ENCODE peak calls at places on chromosomes 16 and 17, in ten cellular contexts. One of them, this sample, is unnamed.

GRCh38 chr16:54817940-54818574 is 112.6 kb upstream of the IRX5 start:
- DNase-seq in transverse colon: no peak
- DNase-seq in SK-N-SH: no peak
- DNase-seq in HCT116: no peak
- DNase-seq in stomach: no peak
- DNase-seq in HL-60: no peak
- DNase-seq in sigmoid colon: no peak
- DNase-seq in suprapubic skin: no peak
- DNase-seq in endothelial cell of umbilical vein: no peak
- DNase-seq in spleen: no peak
- DNase-seq in this sample: no peak

GRCh38 chr17:47935961-47936360 is 5.4 kb upstream of the PNPO start:
- DNase-seq in SK-N-SH: no peak
- DNase-seq in transverse colon: no peak
- DNase-seq in endothelial cell of umbilical vein: peak; percentile 14
- DNase-seq in HL-60: no peak
- DNase-seq in suprapubic skin: no peak
- DNase-seq in spleen: no peak
- DNase-seq in sigmoid colon: no peak
- DNase-seq in HCT116: peak; percentile 92
- DNase-seq in stomach: no peak
- DNase-seq in this sample: no peak

GRCh38 chr16:13348416-13348815 is 447.0 kb downstream of the SHISA9 start:
- DNase-seq in suprapubic skin: no peak
- DNase-seq in sigmoid colon: no peak
- DNase-seq in HL-60: no peak
- DNase-seq in endothelial cell of umbilical vein: no peak
- DNase-seq in transverse colon: no peak
- DNase-seq in HCT116: no peak
- DNase-seq in stomach: no peak
- DNase-seq in spleen: no peak
- DNase-seq in SK-N-SH: no peak
- DNase-seq in this sample: no peak

GRCh38 chr16:89026121-89026612 is 49.2 kb upstream of the CBFA2T3 start:
- DNase-seq in suprapubic skin: no peak
- DNase-seq in stomach: no peak
- DNase-seq in endothelial cell of umbilical vein: no peak
- DNase-seq in transverse colon: no peak
- DNase-seq in HL-60: peak; percentile 4
- DNase-seq in HCT116: peak; percentile 64
- DNase-seq in spleen: peak; percentile 40
- DNase-seq in SK-N-SH: no peak
- DNase-seq in sigmoid colon: no peak
- DNase-seq in this sample: no peak

GRCh38 chr17:37446027-37446426 is 39.3 kb downstream of the TADA2A start:
- DNase-seq in SK-N-SH: no peak
- DNase-seq in HL-60: no peak
- DNase-seq in endothelial cell of umbilical vein: no peak
- DNase-seq in transverse colon: no peak
- DNase-seq in HCT116: peak; percentile 84
- DNase-seq in sigmoid colon: no peak
- DNase-seq in suprapubic skin: no peak
- DNase-seq in spleen: no peak
- DNase-seq in stomach: no peak
- DNase-seq in this sample: no peak

GRCh38 chr16:66888647-66889615 is 8.6 kb downstream of the PDP2 start:
- DNase-seq in suprapubic skin: no peak
- DNase-seq in sigmoid colon: no peak
- DNase-seq in HCT116: no peak
- DNase-seq in transverse colon: no peak
- DNase-seq in spleen: no peak
- DNase-seq in HL-60: no peak
- DNase-seq in SK-N-SH: no peak
- DNase-seq in endothelial cell of umbilical vein: no peak
- DNase-seq in stomach: no peak
- DNase-seq in this sample: no peak

GRCh38 chr17:52297230-52298010 is 138.9 kb upstream of the CA10 start:
- DNase-seq in HL-60: no peak
- DNase-seq in spleen: no peak
- DNase-seq in stomach: no peak
- DNase-seq in transverse colon: no peak
- DNase-seq in endothelial cell of umbilical vein: no peak
- DNase-seq in sigmoid colon: no peak
- DNase-seq in SK-N-SH: peak; percentile 26
- DNase-seq in suprapubic skin: no peak
- DNase-seq in HCT116: no peak
- DNase-seq in this sample: no peak

GRCh38 chr16:11949527-11949926 is 7.7 kb upstream of the NPIPB2 start:
- DNase-seq in HL-60: peak; percentile 39
- DNase-seq in stomach: no peak
- DNase-seq in endothelial cell of umbilical vein: peak; percentile 21
- DNase-seq in suprapubic skin: no peak
- DNase-seq in SK-N-SH: peak; percentile 68
- DNase-seq in spleen: no peak
- DNase-seq in HCT116: peak; percentile 28
- DNase-seq in sigmoid colon: no peak
- DNase-seq in transverse colon: peak; percentile 23
- DNase-seq in this sample: peak; percentile 16

GRCh38 chr16:69406780-69407331 is 17.6 kb upstream of the CYB5B start:
- DNase-seq in suprapubic skin: no peak
- DNase-seq in stomach: no peak
- DNase-seq in endothelial cell of umbilical vein: no peak
- DNase-seq in SK-N-SH: no peak
- DNase-seq in spleen: no peak
- DNase-seq in transverse colon: no peak
- DNase-seq in HCT116: peak; percentile 99
- DNase-seq in HL-60: no peak
- DNase-seq in sigmoid colon: no peak
- DNase-seq in this sample: no peak

GRCh38 chr16:87789437-87790277 is 23.9 kb upstream of the KLHDC4 start:
- DNase-seq in transverse colon: no peak
- DNase-seq in SK-N-SH: no peak
- DNase-seq in HL-60: no peak
- DNase-seq in suprapubic skin: no peak
- DNase-seq in HCT116: no peak
- DNase-seq in spleen: no peak
- DNase-seq in stomach: peak; percentile 60
- DNase-seq in sigmoid colon: peak; percentile 84
- DNase-seq in endothelial cell of umbilical vein: no peak
- DNase-seq in this sample: no peak

GRCh38 chr17:71966459-71967313 is 154.1 kb upstream of the SOX9 start:
- DNase-seq in spleen: no peak
- DNase-seq in stomach: no peak
- DNase-seq in transverse colon: no peak
- DNase-seq in endothelial cell of umbilical vein: no peak
- DNase-seq in SK-N-SH: no peak
- DNase-seq in HCT116: no peak
- DNase-seq in sigmoid colon: no peak
- DNase-seq in HL-60: no peak
- DNase-seq in suprapubic skin: no peak
- DNase-seq in this sample: no peak

GRCh38 chr16:65121870-65122723 is at the start of gene CDH11:
- DNase-seq in suprapubic skin: peak; percentile 73
- DNase-seq in HCT116: no peak
- DNase-seq in sigmoid colon: peak; percentile 78
- DNase-seq in SK-N-SH: peak; percentile 82
- DNase-seq in spleen: peak; percentile 85
- DNase-seq in transverse colon: peak; percentile 38
- DNase-seq in endothelial cell of umbilical vein: peak; percentile 67
- DNase-seq in stomach: peak; percentile 25
- DNase-seq in HL-60: no peak
- DNase-seq in this sample: peak; percentile 22

GRCh38 chr17:3556239-3556904 is 1.2 kb downstream of the TRPV3 start:
- DNase-seq in stomach: no peak
- DNase-seq in sigmoid colon: no peak
- DNase-seq in HCT116: no peak
- DNase-seq in transverse colon: no peak
- DNase-seq in SK-N-SH: no peak
- DNase-seq in endothelial cell of umbilical vein: no peak
- DNase-seq in HL-60: no peak
- DNase-seq in suprapubic skin: no peak
- DNase-seq in spleen: no peak
- DNase-seq in this sample: no peak

GRCh38 chr16:11792404-11793260 is 4.4 kb downstream of the ZC3H7A start:
- DNase-seq in transverse colon: peak; percentile 69
- DNase-seq in spleen: no peak
- DNase-seq in HCT116: no peak
- DNase-seq in stomach: peak; percentile 53
- DNase-seq in sigmoid colon: no peak
- DNase-seq in suprapubic skin: peak; percentile 57
- DNase-seq in SK-N-SH: no peak
- DNase-seq in endothelial cell of umbilical vein: no peak
- DNase-seq in HL-60: no peak
- DNase-seq in this sample: peak; percentile 49

GRCh38 chr17:47324224-47325020 is 667 bp downstream of the EFCAB13 start:
- DNase-seq in stomach: peak; percentile 63
- DNase-seq in suprapubic skin: peak; percentile 84
- DNase-seq in spleen: peak; percentile 84
- DNase-seq in SK-N-SH: no peak
- DNase-seq in HL-60: peak; percentile 60
- DNase-seq in sigmoid colon: peak; percentile 81
- DNase-seq in endothelial cell of umbilical vein: peak; percentile 87
- DNase-seq in HCT116: no peak
- DNase-seq in transverse colon: peak; percentile 68
- DNase-seq in this sample: peak; percentile 43

GRCh38 chr16:16067127-16067526 is 117.7 kb downstream of the ABCC1 start:
- DNase-seq in SK-N-SH: no peak
- DNase-seq in suprapubic skin: no peak
- DNase-seq in sigmoid colon: peak; percentile 95
- DNase-seq in transverse colon: peak; percentile 18
- DNase-seq in endothelial cell of umbilical vein: no peak
- DNase-seq in spleen: no peak
- DNase-seq in stomach: no peak
- DNase-seq in HCT116: no peak
- DNase-seq in HL-60: no peak
- DNase-seq in this sample: no peak

GRCh38 chr17:53141280-53141679 is 681.4 kb upstream of the KIF2B start:
- DNase-seq in HL-60: no peak
- DNase-seq in SK-N-SH: no peak
- DNase-seq in endothelial cell of umbilical vein: no peak
- DNase-seq in HCT116: no peak
- DNase-seq in stomach: no peak
- DNase-seq in spleen: no peak
- DNase-seq in transverse colon: no peak
- DNase-seq in suprapubic skin: no peak
- DNase-seq in sigmoid colon: no peak
- DNase-seq in this sample: peak; percentile 4

DNA sequence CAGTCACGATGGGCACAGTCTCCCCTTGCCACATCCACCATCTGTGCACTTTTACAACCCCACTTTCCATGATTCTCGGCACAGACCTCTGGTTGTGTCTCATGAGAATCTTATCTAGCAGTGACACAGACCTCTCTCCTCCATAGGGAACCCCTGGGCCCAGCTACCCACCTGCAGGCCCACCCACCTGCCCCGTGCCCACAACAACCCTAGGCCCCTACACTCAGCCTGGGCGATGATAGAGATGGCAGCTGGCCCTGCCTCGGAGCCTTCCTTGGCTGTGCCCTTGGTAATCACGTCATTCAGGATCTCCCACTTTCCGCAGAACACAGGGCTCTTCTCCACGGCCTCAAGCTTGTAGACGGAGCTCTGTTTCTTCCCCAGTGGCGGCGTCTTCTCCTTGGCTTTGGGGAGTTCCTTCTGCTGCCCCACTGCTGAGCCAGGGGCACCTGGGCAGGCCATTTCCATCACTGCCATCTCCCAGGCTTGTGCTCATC is 26.5 kb downstream of the MAP3K14 start:
- DNase-seq in endothelial cell of umbilical vein: no peak
- DNase-seq in HL-60: no peak
- DNase-seq in suprapubic skin: peak; percentile 56
- DNase-seq in sigmoid colon: no peak
- DNase-seq in spleen: no peak
- DNase-seq in SK-N-SH: no peak
- DNase-seq in stomach: no peak
- DNase-seq in transverse colon: no peak
- DNase-seq in HCT116: no peak
- DNase-seq in this sample: no peak
- TF ChIP-seq POLR2AphosphoS5 in endothelial cell of umbilical vein: no peak
- TF ChIP-seq POLR2AphosphoS5 in HL-60: no peak
- TF ChIP-seq POLR2AphosphoS5 in suprapubic skin: no peak
- TF ChIP-seq POLR2AphosphoS5 in sigmoid colon: no peak
- TF ChIP-seq POLR2AphosphoS5 in spleen: no peak
- TF ChIP-seq POLR2AphosphoS5 in SK-N-SH: no peak
- TF ChIP-seq POLR2AphosphoS5 in stomach: no peak
- TF ChIP-seq POLR2AphosphoS5 in transverse colon: no peak
- TF ChIP-seq POLR2AphosphoS5 in HCT116: no peak
- TF ChIP-seq POLR2AphosphoS5 in this sample: no peak

GRCh38 chr16:844638-845348 is 44.3 kb upstream of the GNG13 start:
- DNase-seq in stomach: no peak
- DNase-seq in HCT116: no peak
- DNase-seq in SK-N-SH: no peak
- DNase-seq in transverse colon: no peak
- DNase-seq in endothelial cell of umbilical vein: no peak
- DNase-seq in suprapubic skin: no peak
- DNase-seq in spleen: no peak
- DNase-seq in sigmoid colon: peak; percentile 56
- DNase-seq in HL-60: no peak
- DNase-seq in this sample: no peak
- TF ChIP-seq CTCF in stomach: no peak
- TF ChIP-seq CTCF in HCT116: no peak
- TF ChIP-seq CTCF in SK-N-SH: no peak
- TF ChIP-seq CTCF in transverse colon: no peak
- TF ChIP-seq CTCF in endothelial cell of umbilical vein: no peak
- TF ChIP-seq CTCF in suprapubic skin: no peak
- TF ChIP-seq CTCF in spleen: no peak
- TF ChIP-seq CTCF in sigmoid colon: no peak
- TF ChIP-seq CTCF in HL-60: no peak
- TF ChIP-seq CTCF in this sample: no peak

DNA sequence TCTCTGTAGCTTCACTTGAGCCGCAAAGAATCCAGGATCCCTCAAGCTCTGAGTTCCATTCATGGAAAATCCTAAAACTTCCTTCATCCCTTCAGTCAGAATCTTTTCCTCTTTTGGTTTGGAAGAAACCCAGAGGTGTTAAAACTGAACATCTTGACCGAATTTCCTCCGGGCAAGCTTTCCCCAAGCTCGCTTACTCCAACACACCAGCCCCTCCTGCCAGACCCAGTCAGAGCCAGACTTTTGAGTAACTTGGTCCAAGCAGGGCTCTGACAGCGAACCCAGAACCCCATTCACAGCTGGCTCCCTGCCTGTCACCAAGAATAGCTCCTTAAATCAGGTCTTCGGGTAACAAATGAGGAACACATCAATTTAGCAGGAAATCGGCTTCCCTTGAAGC is 27.3 kb downstream of the GAS7 start:
- DNase-seq in transverse colon: no peak
- DNase-seq in HCT116: no peak
- DNase-seq in endothelial cell of umbilical vein: no peak
- DNase-seq in HL-60: no peak
- DNase-seq in stomach: no peak
- DNase-seq in sigmoid colon: peak; percentile 86
- DNase-seq in SK-N-SH: no peak
- DNase-seq in suprapubic skin: peak; percentile 79
- DNase-seq in spleen: no peak
- DNase-seq in this sample: no peak
- TF ChIP-seq POLR2AphosphoS5 in transverse colon: no peak
- TF ChIP-seq POLR2AphosphoS5 in HCT116: no peak
- TF ChIP-seq POLR2AphosphoS5 in endothelial cell of umbilical vein: no peak
- TF ChIP-seq POLR2AphosphoS5 in HL-60: no peak
- TF ChIP-seq POLR2AphosphoS5 in stomach: no peak
- TF ChIP-seq POLR2AphosphoS5 in sigmoid colon: no peak
- TF ChIP-seq POLR2AphosphoS5 in SK-N-SH: no peak
- TF ChIP-seq POLR2AphosphoS5 in suprapubic skin: no peak
- TF ChIP-seq POLR2AphosphoS5 in spleen: no peak
- TF ChIP-seq POLR2AphosphoS5 in this sample: no peak

GRCh38 chr17:1561420-1562177 is 993 bp downstream of the PITPNA start:
- DNase-seq in stomach: no peak
- DNase-seq in endothelial cell of umbilical vein: peak; percentile 24
- DNase-seq in HL-60: no peak
- DNase-seq in SK-N-SH: peak; percentile 79
- DNase-seq in spleen: peak; percentile 88
- DNase-seq in sigmoid colon: no peak
- DNase-seq in HCT116: no peak
- DNase-seq in transverse colon: no peak
- DNase-seq in suprapubic skin: no peak
- DNase-seq in this sample: no peak
- TF ChIP-seq CTCF in stomach: no peak
- TF ChIP-seq CTCF in endothelial cell of umbilical vein: peak; percentile 40
- TF ChIP-seq CTCF in HL-60: no peak
- TF ChIP-seq CTCF in SK-N-SH: peak; percentile 24
- TF ChIP-seq CTCF in spleen: no peak
- TF ChIP-seq CTCF in sigmoid colon: no peak
- TF ChIP-seq CTCF in HCT116: no peak
- TF ChIP-seq CTCF in transverse colon: no peak
- TF ChIP-seq CTCF in suprapubic skin: no peak
- TF ChIP-seq CTCF in this sample: peak; percentile 38